ENCODE peak calls at places on chromosome 7, in ten cellular contexts. O is ovary, V is stomach, N is K562, T is uterus, F is MM.1S, G is A673, C is hepatocyte, U is HCT116, I is gastrocnemius medialis. D is an unnamed sample. For H3K36me3, the result is how much of the 10 kb centered on the place peaks cover.

GRCh38 chr7:99788554-99788953 is 4.6 kb upstream of the CYP3A4 start:
- DNase-seq in O (no peak), V (no peak), N (no peak), T (no peak), F (no peak), G (no peak), C (no peak), U (no peak), I (no peak), D (peak)

GRCh38 chr7:14270099-14270498 is 280.6 kb upstream of the ETV1 start:
- DNase-seq in O (no peak), V (no peak), N (no peak), T (no peak), F (no peak), G (no peak), C (no peak), U (no peak), I (no peak), D (no peak)

GRCh38 chr7:92884218-92884617 is 47.8 kb upstream of the CDK6 start:
- DNase-seq in O (no peak), V (no peak), N (no peak), T (no peak), F (no peak), G (no peak), C (no peak), U (no peak), I (no peak), D (no peak)

GRCh38 chr7:96321670-96322372 is at the start of gene SLC25A13:
- DNase-seq in O (peak), V (peak), N (peak), T (peak), F (peak), G (peak), C (peak), U (peak), I (peak), D (peak)

GRCh38 chr7:48298779-48299178 is 127.5 kb downstream of the ABCA13 start:
- DNase-seq in O (no peak), V (no peak), N (no peak), T (no peak), F (peak), G (no peak), C (no peak), U (no peak), I (no peak), D (peak)

GRCh38 chr7:132298782-132299181 is 277.5 kb downstream of the PLXNA4 start:
- DNase-seq in O (no peak), V (no peak), N (no peak), T (no peak), F (no peak), G (no peak), C (peak), U (no peak), I (no peak), D (peak)

GRCh38 chr7:69739182-69739581 is 140.9 kb downstream of the AUTS2 start:
- DNase-seq in O (no peak), V (no peak), N (no peak), T (no peak), F (no peak), G (peak), C (no peak), U (no peak), I (no peak), D (peak)

GRCh38 chr7:1825877-1826741 is 156.0 kb downstream of the ELFN1 start:
- DNase-seq in O (no peak), V (peak), N (no peak), T (no peak), F (no peak), G (no peak), C (no peak), U (no peak), I (no peak), D (no peak)

GRCh38 chr7:70743531-70743930 is 388.4 kb upstream of the GALNT17 start:
- DNase-seq in O (no peak), V (no peak), N (no peak), T (no peak), F (no peak), G (no peak), C (no peak), U (no peak), I (no peak), D (no peak)

GRCh38 chr7:4929005-4929404 is 30.0 kb downstream of the MMD2 start:
- DNase-seq in O (no peak), V (no peak), N (no peak), T (no peak), F (no peak), G (no peak), C (no peak), U (no peak), I (no peak), D (no peak)

GRCh38 chr7:27462575-27463270 is 200.0 kb downstream of the HIBADH start:
- DNase-seq in O (peak), V (no peak), N (no peak), T (peak), F (no peak), G (no peak), C (no peak), U (no peak), I (no peak), D (no peak)

GRCh38 chr7:77797734-77798393 is 370 bp downstream of the TMEM60 start:
- DNase-seq in O (no peak), V (peak), N (no peak), T (no peak), F (peak), G (no peak), C (no peak), U (no peak), I (no peak), D (no peak)

GRCh38 chr7:155979994-155980393 is 167.7 kb upstream of the SHH start:
- DNase-seq in O (no peak), V (peak), N (no peak), T (no peak), F (no peak), G (no peak), C (no peak), U (no peak), I (no peak), D (no peak)

GRCh38 chr7:41885078-41885477 is 182.2 kb upstream of the INHBA start:
- DNase-seq in O (no peak), V (no peak), N (no peak), T (no peak), F (no peak), G (no peak), C (no peak), U (no peak), I (no peak), D (peak)

GRCh38 chr7:139753079-139753692 is 24.6 kb downstream of the HIPK2 start:
- DNase-seq in O (no peak), V (no peak), N (peak), T (no peak), F (no peak), G (no peak), C (no peak), U (no peak), I (no peak), D (no peak)

GRCh38 chr7:86469680-86470295 is 173.9 kb upstream of the GRM3 start:
- DNase-seq in O (no peak), V (peak), N (peak), T (no peak), F (peak), G (peak), C (peak), U (peak), I (no peak), D (peak)

GRCh38 chr7:116708248-116708647 is 36.3 kb downstream of the MET start:
- DNase-seq in O (no peak), V (no peak), N (no peak), T (no peak), F (no peak), G (no peak), C (no peak), U (no peak), I (no peak), D (no peak)

GRCh38 chr7:66140924-66141323 is 26.3 kb downstream of the CRCP start:
- DNase-seq in O (peak), V (peak), N (no peak), T (peak), F (no peak), G (peak), C (peak), U (no peak), I (peak), D (peak)

GRCh38 chr7:7976677-7977076 is 8.1 kb downstream of the GLCCI1 start:
- DNase-seq in O (no peak), V (no peak), N (no peak), T (no peak), F (no peak), G (no peak), C (no peak), U (no peak), I (no peak), D (no peak)

GRCh38 chr7:22842383-22842903 is 19.8 kb upstream of the TOMM7 start:
- DNase-seq in O (no peak), V (no peak), N (no peak), T (no peak), F (no peak), G (no peak), C (no peak), U (no peak), I (no peak), D (no peak)

GRCh38 chr7:151665363-151665762 is 145.7 kb upstream of the RHEB start:
- DNase-seq in O (peak), V (no peak), N (no peak), T (peak), F (no peak), G (no peak), C (peak), U (no peak), I (no peak), D (no peak)

GRCh38 chr7:90655566-90655965 is 59.4 kb downstream of the CDK14 start:
- DNase-seq in O (no peak), V (no peak), N (no peak), T (no peak), F (no peak), G (peak), C (no peak), U (no peak), I (no peak), D (peak)

GRCh38 chr7:134512271-134512670 is 15.1 kb upstream of the AKR1B10 start:
- DNase-seq in O (no peak), V (no peak), N (no peak), T (no peak), F (no peak), G (no peak), C (no peak), U (no peak), I (no peak), D (peak)

GRCh38 chr7:140085447-140085846 is 22.7 kb upstream of the PARP12 start:
- DNase-seq in O (no peak), V (no peak), N (no peak), T (no peak), F (no peak), G (no peak), C (no peak), U (no peak), I (no peak), D (no peak)

GRCh38 chr7:68729361-68729760 is 868.9 kb upstream of the AUTS2 start:
- DNase-seq in O (no peak), V (no peak), N (no peak), T (no peak), F (no peak), G (no peak), C (no peak), U (no peak), I (no peak), D (no peak)

GRCh38 chr7:117164578-117164977 is 158.3 kb downstream of the WNT2 start:
- DNase-seq in O (no peak), V (no peak), N (no peak), T (no peak), F (no peak), G (no peak), C (no peak), U (no peak), I (no peak), D (peak)

GRCh38 chr7:11607676-11608075 is 224.3 kb downstream of the THSD7A start:
- DNase-seq in O (no peak), V (peak), N (no peak), T (peak), F (no peak), G (no peak), C (no peak), U (no peak), I (no peak), D (no peak)

GRCh38 chr7:158486919-158487318 is 100.7 kb downstream of the PTPRN2 start:
- DNase-seq in O (no peak), V (no peak), N (no peak), T (no peak), F (no peak), G (no peak), C (no peak), U (no peak), I (no peak), D (no peak)

GRCh38 chr7:66043681-66044497 is 31.7 kb upstream of the ASL start:
- DNase-seq in O (peak), V (peak), N (no peak), T (peak), F (no peak), G (no peak), C (peak), U (no peak), I (peak), D (peak)

GRCh38 chr7:25698709-25699108 is 453.3 kb upstream of the NFE2L3 start:
- DNase-seq in O (no peak), V (no peak), N (no peak), T (no peak), F (no peak), G (no peak), C (no peak), U (no peak), I (no peak), D (no peak)

GRCh38 chr7:139731802-139732470 is 45.9 kb downstream of the HIPK2 start:
- DNase-seq in O (peak), V (peak), N (no peak), T (peak), F (no peak), G (peak), C (peak), U (peak), I (peak), D (peak)

GRCh38 chr7:137262599-137262998 is 80.9 kb downstream of the PTN start:
- DNase-seq in O (no peak), V (no peak), N (no peak), T (no peak), F (no peak), G (no peak), C (no peak), U (no peak), I (no peak), D (no peak)

GRCh38 chr7:118057404-118057803 is 126.6 kb upstream of the LSM8 start:
- DNase-seq in O (no peak), V (no peak), N (no peak), T (no peak), F (no peak), G (no peak), C (peak), U (no peak), I (no peak), D (peak)

GRCh38 chr7:42722726-42723125 is 189.1 kb downstream of the C7orf25 start:
- DNase-seq in O (no peak), V (no peak), N (no peak), T (no peak), F (no peak), G (no peak), C (no peak), U (no peak), I (no peak), D (no peak)

GRCh38 chr7:13179775-13180448 is 492.5 kb downstream of the ARL4A start:
- DNase-seq in O (no peak), V (no peak), N (no peak), T (no peak), F (no peak), G (peak), C (no peak), U (no peak), I (no peak), D (no peak)

GRCh38 chr7:27593226-27593625 is 69.5 kb downstream of the HIBADH start:
- DNase-seq in O (no peak), V (no peak), N (no peak), T (no peak), F (no peak), G (no peak), C (no peak), U (no peak), I (no peak), D (peak)

GRCh38 chr7:4430227-4430626 is 251.9 kb upstream of the FOXK1 start:
- DNase-seq in O (no peak), V (no peak), N (no peak), T (no peak), F (no peak), G (no peak), C (no peak), U (no peak), I (no peak), D (no peak)

GRCh38 chr7:87474533-87475358 is 734 bp downstream of the ABCB4 start:
- DNase-seq in O (no peak), V (no peak), N (no peak), T (no peak), F (no peak), G (no peak), C (peak), U (no peak), I (no peak), D (no peak)

GRCh38 chr7:83347836-83348482 is 185.3 kb upstream of the PCLO start:
- DNase-seq in O (no peak), V (no peak), N (no peak), T (no peak), F (no peak), G (peak), C (peak), U (no peak), I (no peak), D (peak)

DNA sequence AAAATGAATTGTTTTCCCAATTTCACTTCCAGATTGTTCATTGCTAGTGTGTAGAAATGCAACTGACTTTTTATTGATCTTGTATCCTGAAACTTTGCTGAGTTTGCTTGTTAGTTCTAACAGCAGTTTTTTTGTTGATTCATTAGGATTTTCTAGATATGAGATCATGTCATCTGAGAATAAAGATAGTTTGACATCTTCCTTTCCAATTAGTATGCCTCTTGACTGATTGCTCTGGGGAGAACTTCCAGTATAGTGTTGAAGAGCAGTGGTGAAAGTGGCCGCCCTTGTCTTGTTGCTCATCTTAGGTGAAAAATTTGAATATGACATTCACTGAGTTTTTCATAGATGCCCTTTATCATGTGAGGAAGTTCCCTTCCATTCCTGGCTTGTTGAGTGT is 11.9 kb upstream of the SUN1 start:
- DNase-seq in O (no peak), V (no peak), N (no peak), T (no peak), F (no peak), G (no peak), C (no peak), U (no peak), I (no peak), D (no peak)
- H3K4me3 ChIP-seq in O (no peak), V (no peak), N (no peak), T (no peak), F (no peak), G (no peak), C (no peak), U (no peak), I (no peak), D (no peak)

DNA sequence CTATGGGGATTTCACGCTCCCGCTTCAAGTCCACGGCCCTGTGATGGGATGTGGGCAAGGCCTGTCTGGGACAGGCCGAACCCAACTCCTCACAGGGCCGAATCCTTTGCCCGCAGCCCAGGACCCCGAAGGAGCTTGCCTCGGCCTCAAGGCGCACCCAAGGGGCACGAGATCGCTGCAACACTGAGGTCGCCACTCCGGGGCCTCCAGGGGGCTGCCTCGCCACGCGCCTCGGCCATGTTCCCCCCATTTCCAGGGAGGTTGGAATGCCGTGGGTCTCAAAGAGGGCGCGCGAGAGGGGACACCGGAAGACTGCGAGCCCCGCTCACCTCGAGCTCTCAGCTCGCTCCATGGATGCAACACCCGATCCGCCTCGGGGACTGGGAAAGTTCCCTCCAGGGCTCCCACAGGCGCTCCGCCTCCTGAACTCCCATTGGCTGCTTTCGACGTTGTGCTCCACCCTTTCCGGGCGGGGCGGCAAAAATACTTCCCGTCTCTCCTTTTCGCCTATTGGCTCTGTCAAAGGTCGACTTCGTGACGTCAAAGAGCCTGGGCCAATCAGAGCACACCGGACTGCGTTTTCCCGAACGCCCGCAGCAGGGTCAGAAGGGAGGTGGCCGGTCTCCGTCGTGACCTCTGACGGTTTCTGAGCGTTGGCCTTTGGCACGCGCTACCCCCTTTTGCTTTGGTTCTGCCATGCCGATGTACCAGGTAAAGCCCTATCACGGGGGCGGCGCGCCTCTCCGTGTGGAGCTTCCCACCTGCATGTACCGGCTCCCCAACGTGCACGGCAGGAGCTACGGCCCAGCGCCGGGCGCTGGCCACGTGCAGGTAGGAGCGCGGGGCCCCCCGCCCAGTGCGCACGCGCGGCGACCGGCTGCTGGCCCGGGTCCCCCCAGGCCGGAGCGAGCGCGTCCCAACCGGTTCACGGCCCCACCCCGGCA is at the start of the genes AIMP2 and PMS2:
- DNase-seq in O (peak), V (peak), N (peak), T (peak), F (peak), G (peak), C (peak), U (peak), I (peak), D (peak)
- TF ChIP-seq CTCF in O (no peak), V (no peak), N (peak), T (peak), F (peak), G (peak), C (peak), U (no peak), I (no peak), D (peak)

GRCh38 chr7:157373493-157373892 is 36.7 kb downstream of the DNAJB6 start:
- DNase-seq in O (no peak), V (peak), N (no peak), T (no peak), F (no peak), G (no peak), C (no peak), U (no peak), I (no peak), D (no peak)
- H3K36me3 ChIP-seq in O (under half), V (under half), N (half or more), T (under half), F (under half), G (under half), C (under half), U (under half), I (under half), D (under half)

GRCh38 chr7:50795253-50795652 is 12.6 kb upstream of the GRB10 start:
- DNase-seq in O (no peak), V (no peak), N (no peak), T (no peak), F (no peak), G (no peak), C (no peak), U (no peak), I (no peak), D (no peak)

GRCh38 chr7:50792342-50793114 is 9.8 kb upstream of the GRB10 start:
- DNase-seq in O (peak), V (no peak), N (peak), T (peak), F (no peak), G (no peak), C (peak), U (no peak), I (peak), D (peak)

GRCh38 chr7:50795831-50796230 is 13.1 kb upstream of the GRB10 start:
- DNase-seq in O (no peak), V (no peak), N (no peak), T (no peak), F (no peak), G (no peak), C (no peak), U (no peak), I (no peak), D (no peak)

GRCh38 chr7:50793115-50793946 is 10.6 kb upstream of the GRB10 start:
- DNase-seq in O (peak), V (peak), N (peak), T (peak), F (peak), G (no peak), C (peak), U (no peak), I (peak), D (no peak)

DNA sequence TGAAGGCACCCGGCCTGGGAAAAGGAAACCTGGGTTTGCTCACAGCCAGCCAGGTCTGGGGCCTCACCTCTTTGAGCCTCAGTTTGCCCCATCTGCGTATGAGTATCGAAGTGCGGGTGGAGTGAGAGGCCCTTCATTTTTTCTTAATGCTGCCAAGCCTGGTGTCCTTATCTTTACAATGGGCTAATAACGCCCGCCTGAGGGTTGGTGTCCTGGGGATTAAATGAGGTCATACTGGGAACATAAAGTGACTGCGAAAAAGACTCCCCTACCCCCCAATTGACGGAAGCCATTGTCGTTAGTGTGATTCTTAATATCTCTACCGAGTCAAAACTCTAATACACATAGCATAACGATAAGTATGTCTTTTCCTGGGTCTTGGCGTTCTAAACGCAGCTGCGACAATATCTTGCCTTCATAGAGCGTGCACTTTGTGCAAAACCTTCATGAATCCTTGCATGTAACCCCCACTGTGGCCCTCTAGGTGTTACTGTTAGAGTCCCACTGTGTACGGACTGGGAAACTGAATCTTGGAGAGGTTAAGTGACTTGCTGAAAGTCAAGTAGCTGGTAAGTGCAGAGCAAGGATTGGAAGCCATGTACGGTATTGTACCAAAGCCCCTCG is 11.4 kb upstream of the GRB10 start:
- DNase-seq in O (no peak), V (no peak), N (no peak), T (no peak), F (no peak), G (no peak), C (no peak), U (no peak), I (no peak), D (no peak)
- H3K4me3 ChIP-seq in O (peak), V (peak), N (peak), T (peak), F (peak), G (no peak), C (peak), U (peak), I (peak), D (peak)

D was measured in bronchial epithelial cell.